ENCODE peak calls at places on chromosomes 3 and 15, in five cellular contexts. O is astrocyte of the cerebellum, Z is WERI-Rb-1, N is T-helper 2 cell, M is fibroblast of villous mesenchyme. P is an unnamed sample.

GRCh38 chr15:100372695-100373036 is 30.9 kb upstream of the ADAMTS17 start:
- DNase-seq in O (no peak), M (no peak), N (no peak), Z (no peak), P (no peak)

GRCh38 chr15:101115887-101116680 is 135.8 kb downstream of the CHSY1 start:
- DNase-seq in O (peak; percentile 31), N (no peak), M (peak; percentile 88), Z (no peak), P (no peak)

GRCh38 chr3:58575986-58576652 is 1.1 kb downstream of the FAM107A start:
- DNase-seq in M (no peak), Z (no peak), O (no peak), N (no peak), P (no peak)

GRCh38 chr15:51759557-51760070 is 8.2 kb downstream of the TMOD2 start:
- DNase-seq in M (peak; percentile 89), N (no peak), Z (peak; percentile 16), O (peak; percentile 92), P (no peak)

GRCh38 chr3:42871592-42872196 is 4.0 kb downstream of the CYP8B1 start:
- DNase-seq in Z (no peak), N (no peak), M (no peak), O (no peak), P (no peak)

GRCh38 chr3:31705726-31706125 is 173.0 kb downstream of the STT3B start:
- DNase-seq in M (peak; percentile 23), N (no peak), Z (no peak), O (no peak), P (no peak)

GRCh38 chr15:69595009-69595825 is 142.6 kb downstream of the RPLP1 start:
- DNase-seq in M (no peak), O (no peak), Z (no peak), N (no peak), P (no peak)

GRCh38 chr3:187850256-187851010 is 105.2 kb upstream of the BCL6 start:
- DNase-seq in O (no peak), N (no peak), M (peak; percentile 86), Z (no peak), P (no peak)

GRCh38 chr15:43792761-43793493 is 807 bp downstream of the SERF2 start:
- DNase-seq in M (peak; percentile 33), Z (no peak), O (no peak), N (no peak), P (no peak)

GRCh38 chr3:114623420-114624046 is 329.7 kb downstream of the TIGIT start:
- DNase-seq in O (no peak), N (no peak), Z (no peak), M (no peak), P (no peak)

GRCh38 chr15:90597477-90598052 is 67.8 kb downstream of the CRTC3 start:
- DNase-seq in O (no peak), Z (no peak), N (no peak), M (peak; percentile 40), P (no peak)

GRCh38 chr15:88911766-88912118 is 1.4 kb downstream of the MFGE8 start:
- DNase-seq in M (peak; percentile 65), Z (peak; percentile 90), O (no peak), N (no peak), P (no peak)

GRCh38 chr3:43405888-43406636 is 119.7 kb downstream of the SNRK start:
- DNase-seq in Z (no peak), M (peak; percentile 52), O (peak; percentile 72), N (no peak), P (no peak)

GRCh38 chr3:63863150-63864007 is at the start of the genes ATXN7 and THOC7:
- DNase-seq in Z (peak; percentile 79), M (peak; percentile 68), O (no peak), N (peak; percentile 67), P (peak; percentile 63)

GRCh38 chr3:69250014-69250413 is 127.6 kb upstream of the LMOD3 start:
- DNase-seq in M (peak; percentile 69), Z (no peak), N (peak; percentile 42), O (peak; percentile 41), P (peak; percentile 20)

GRCh38 chr3:69871256-69871655 is 128.3 kb upstream of the SAMMSON start:
- DNase-seq in N (no peak), Z (no peak), M (no peak), O (no peak), P (no peak)

GRCh38 chr3:115580566-115580965 is 42.7 kb upstream of the GAP43 start:
- DNase-seq in M (no peak), Z (peak; percentile 16), N (no peak), O (no peak), P (no peak)

GRCh38 chr3:50388720-50389352 is 29.5 kb upstream of the TMEM115 start:
- DNase-seq in N (no peak), Z (no peak), O (peak; percentile 66), M (no peak), P (no peak)

GRCh38 chr15:81783076-81783475 is 262.7 kb downstream of the MEX3B start:
- DNase-seq in Z (no peak), M (no peak), N (no peak), O (no peak), P (no peak)

P was measured in activated T-helper 9 cell treated with anti-CD3 and anti-CD28 coated beads, Interleukin-2, amount 50 U/mL, for 16 hours.